ENCODE peak calls at places on chromosomes 2 and 18, in seven cellular contexts. One of them, this sample, is unnamed.

GRCh38 chr2:134293719-134294537 is 40.1 kb downstream of the MGAT5 start:
- DNase-seq in breast epithelium: no peak
- DNase-seq in HepG2: no peak
- DNase-seq in A549: no peak
- DNase-seq in IMR-90: no peak
- DNase-seq in suprapubic skin: no peak
- DNase-seq in right lobe of liver: no peak
- DNase-seq in this sample: no peak

GRCh38 chr2:226215902-226216503 is 583.6 kb downstream of the IRS1 start:
- DNase-seq in IMR-90: peak; percentile 54
- DNase-seq in breast epithelium: peak; percentile 59
- DNase-seq in suprapubic skin: peak; percentile 78
- DNase-seq in right lobe of liver: peak; percentile 70
- DNase-seq in HepG2: peak; percentile 63
- DNase-seq in A549: peak; percentile 66
- DNase-seq in this sample: no peak

GRCh38 chr2:171598713-171599319 is 76.5 kb downstream of the CYBRD1 start:
- DNase-seq in IMR-90: peak; percentile 77
- DNase-seq in suprapubic skin: no peak
- DNase-seq in breast epithelium: no peak
- DNase-seq in HepG2: peak; percentile 72
- DNase-seq in right lobe of liver: peak; percentile 46
- DNase-seq in A549: peak; percentile 74
- DNase-seq in this sample: no peak

GRCh38 chr18:36274296-36274695 is 23.2 kb upstream of the FHOD3 start:
- DNase-seq in IMR-90: no peak
- DNase-seq in A549: no peak
- DNase-seq in breast epithelium: no peak
- DNase-seq in HepG2: no peak
- DNase-seq in suprapubic skin: no peak
- DNase-seq in right lobe of liver: no peak
- DNase-seq in this sample: no peak

GRCh38 chr2:136117391-136117841 is 533 bp downstream of the CXCR4 start:
- DNase-seq in suprapubic skin: no peak
- DNase-seq in IMR-90: peak; percentile 26
- DNase-seq in HepG2: no peak
- DNase-seq in breast epithelium: no peak
- DNase-seq in right lobe of liver: peak; percentile 54
- DNase-seq in A549: peak; percentile 52
- DNase-seq in this sample: peak; percentile 92

GRCh38 chr18:23422751-23423418 is 30.2 kb upstream of the RIOK3 start:
- DNase-seq in suprapubic skin: no peak
- DNase-seq in HepG2: peak; percentile 66
- DNase-seq in breast epithelium: no peak
- DNase-seq in IMR-90: peak; percentile 16
- DNase-seq in A549: peak; percentile 56
- DNase-seq in right lobe of liver: peak; percentile 54
- DNase-seq in this sample: peak; percentile 83

GRCh38 chr2:223856584-223856983 is 19.2 kb upstream of the AP1S3 start:
- DNase-seq in HepG2: no peak
- DNase-seq in A549: no peak
- DNase-seq in IMR-90: no peak
- DNase-seq in right lobe of liver: no peak
- DNase-seq in suprapubic skin: no peak
- DNase-seq in breast epithelium: no peak
- DNase-seq in this sample: no peak

GRCh38 chr2:202109737-202110184 is 36.7 kb downstream of the KIAA2012 start:
- DNase-seq in IMR-90: peak; percentile 61
- DNase-seq in breast epithelium: no peak
- DNase-seq in A549: no peak
- DNase-seq in HepG2: no peak
- DNase-seq in right lobe of liver: peak; percentile 87
- DNase-seq in suprapubic skin: no peak
- DNase-seq in this sample: no peak

GRCh38 chr2:124327293-124327692 is 302.2 kb downstream of the CNTNAP5 start:
- DNase-seq in A549: no peak
- DNase-seq in IMR-90: no peak
- DNase-seq in breast epithelium: no peak
- DNase-seq in suprapubic skin: no peak
- DNase-seq in right lobe of liver: no peak
- DNase-seq in HepG2: no peak
- DNase-seq in this sample: no peak

GRCh38 chr2:15959331-15960153 is 19.2 kb downstream of the MYCN start:
- DNase-seq in HepG2: no peak
- DNase-seq in A549: no peak
- DNase-seq in breast epithelium: no peak
- DNase-seq in IMR-90: no peak
- DNase-seq in suprapubic skin: no peak
- DNase-seq in right lobe of liver: no peak
- DNase-seq in this sample: no peak

GRCh38 chr2:119476301-119477117 is 44.9 kb downstream of the TMEM37 start:
- DNase-seq in breast epithelium: no peak
- DNase-seq in suprapubic skin: peak; percentile 81
- DNase-seq in A549: peak; percentile 74
- DNase-seq in IMR-90: peak; percentile 36
- DNase-seq in HepG2: peak; percentile 79
- DNase-seq in right lobe of liver: peak; percentile 67
- DNase-seq in this sample: peak; percentile 87

GRCh38 chr18:421236-422155 is 79.0 kb downstream of the COLEC12 start:
- DNase-seq in breast epithelium: no peak
- DNase-seq in right lobe of liver: no peak
- DNase-seq in IMR-90: peak; percentile 64
- DNase-seq in HepG2: peak; percentile 14
- DNase-seq in suprapubic skin: no peak
- DNase-seq in A549: no peak
- DNase-seq in this sample: no peak

GRCh38 chr18:79404567-79404910 is 8.8 kb downstream of the NFATC1 start:
- DNase-seq in right lobe of liver: no peak
- DNase-seq in suprapubic skin: no peak
- DNase-seq in A549: no peak
- DNase-seq in breast epithelium: no peak
- DNase-seq in HepG2: no peak
- DNase-seq in IMR-90: no peak
- DNase-seq in this sample: peak; percentile 82

GRCh38 chr2:203040966-203041521 is 26.4 kb downstream of the NBEAL1 start:
- DNase-seq in breast epithelium: no peak
- DNase-seq in suprapubic skin: no peak
- DNase-seq in HepG2: peak; percentile 69
- DNase-seq in right lobe of liver: no peak
- DNase-seq in A549: no peak
- DNase-seq in IMR-90: no peak
- DNase-seq in this sample: no peak

GRCh38 chr18:36402765-36403396 is 105.4 kb downstream of the FHOD3 start:
- DNase-seq in breast epithelium: no peak
- DNase-seq in right lobe of liver: no peak
- DNase-seq in HepG2: no peak
- DNase-seq in suprapubic skin: no peak
- DNase-seq in IMR-90: peak; percentile 35
- DNase-seq in A549: no peak
- DNase-seq in this sample: no peak

GRCh38 chr2:44120428-44120827 is 48.2 kb upstream of the PPM1B start:
- DNase-seq in HepG2: no peak
- DNase-seq in suprapubic skin: no peak
- DNase-seq in right lobe of liver: no peak
- DNase-seq in breast epithelium: no peak
- DNase-seq in IMR-90: peak; percentile 93
- DNase-seq in A549: no peak
- DNase-seq in this sample: no peak

GRCh38 chr2:210480079-210480478 is 3.5 kb upstream of the LANCL1 start:
- DNase-seq in breast epithelium: no peak
- DNase-seq in A549: peak; percentile 10
- DNase-seq in HepG2: no peak
- DNase-seq in IMR-90: no peak
- DNase-seq in suprapubic skin: no peak
- DNase-seq in right lobe of liver: no peak
- DNase-seq in this sample: no peak

GRCh38 chr2:147792966-147793617 is 51.7 kb upstream of the ACVR2A start:
- DNase-seq in suprapubic skin: no peak
- DNase-seq in breast epithelium: no peak
- DNase-seq in HepG2: no peak
- DNase-seq in A549: no peak
- DNase-seq in IMR-90: peak; percentile 66
- DNase-seq in right lobe of liver: no peak
- DNase-seq in this sample: no peak

GRCh38 chr2:224776795-224777562 is 60.8 kb upstream of the CCDC195 start:
- DNase-seq in suprapubic skin: no peak
- DNase-seq in right lobe of liver: no peak
- DNase-seq in HepG2: no peak
- DNase-seq in A549: no peak
- DNase-seq in breast epithelium: no peak
- DNase-seq in IMR-90: no peak
- DNase-seq in this sample: no peak

GRCh38 chr2:128198666-128199065 is 107.7 kb downstream of the UGGT1 start:
- DNase-seq in breast epithelium: no peak
- DNase-seq in suprapubic skin: no peak
- DNase-seq in A549: no peak
- DNase-seq in right lobe of liver: no peak
- DNase-seq in HepG2: no peak
- DNase-seq in IMR-90: no peak
- DNase-seq in this sample: no peak

GRCh38 chr18:62420151-62420512 is 95.0 kb downstream of the TNFRSF11A start:
- DNase-seq in HepG2: peak; percentile 85
- DNase-seq in IMR-90: peak; percentile 34
- DNase-seq in right lobe of liver: peak; percentile 55
- DNase-seq in breast epithelium: no peak
- DNase-seq in suprapubic skin: no peak
- DNase-seq in A549: peak; percentile 48
- DNase-seq in this sample: no peak

GRCh38 chr2:145484443-145485086 is 964.6 kb upstream of the ZEB2 start:
- DNase-seq in breast epithelium: no peak
- DNase-seq in IMR-90: peak; percentile 66
- DNase-seq in suprapubic skin: no peak
- DNase-seq in HepG2: no peak
- DNase-seq in A549: peak; percentile 68
- DNase-seq in right lobe of liver: no peak
- DNase-seq in this sample: no peak

GRCh38 chr2:922230-922629 is 28.4 kb upstream of the SNTG2 start:
- DNase-seq in A549: no peak
- DNase-seq in breast epithelium: no peak
- DNase-seq in IMR-90: no peak
- DNase-seq in suprapubic skin: peak; percentile 68
- DNase-seq in right lobe of liver: no peak
- DNase-seq in HepG2: no peak
- DNase-seq in this sample: no peak

GRCh38 chr2:65057391-65058052 is 1.3 kb downstream of the CEP68 start:
- DNase-seq in IMR-90: peak; percentile 39
- DNase-seq in HepG2: peak; percentile 27
- DNase-seq in breast epithelium: no peak
- DNase-seq in suprapubic skin: no peak
- DNase-seq in A549: no peak
- DNase-seq in right lobe of liver: no peak
- DNase-seq in this sample: no peak

GRCh38 chr18:48590678-48591077 is 51.8 kb downstream of the CTIF start:
- DNase-seq in HepG2: no peak
- DNase-seq in IMR-90: peak; percentile 94
- DNase-seq in breast epithelium: no peak
- DNase-seq in A549: peak; percentile 43
- DNase-seq in suprapubic skin: no peak
- DNase-seq in right lobe of liver: no peak
- DNase-seq in this sample: no peak

DNA sequence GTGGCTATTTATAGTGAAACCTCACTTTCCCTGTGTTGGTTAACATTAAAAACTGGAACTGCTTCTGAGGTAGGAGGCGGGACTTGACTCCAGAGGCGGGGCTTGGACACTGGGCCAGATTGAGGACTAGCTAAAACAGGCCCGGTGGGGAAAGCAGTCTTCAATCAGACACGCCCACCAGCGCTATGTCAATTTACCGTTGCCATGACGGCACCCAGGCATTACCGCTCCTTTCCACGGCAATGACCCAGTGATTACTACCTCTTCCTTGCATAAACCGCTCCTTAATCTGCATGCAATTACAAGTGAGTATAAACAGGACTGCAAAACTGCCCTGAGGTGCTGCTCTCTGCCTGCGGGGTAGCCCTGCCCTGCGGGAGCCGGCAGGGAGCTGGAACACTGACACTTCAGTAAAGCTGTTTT is 35.3 kb downstream of the LRRFIP1 start:
- DNase-seq in A549: no peak
- DNase-seq in HepG2: peak; percentile 71
- DNase-seq in right lobe of liver: peak; percentile 96
- DNase-seq in IMR-90: peak; percentile 90
- DNase-seq in breast epithelium: peak; percentile 94
- DNase-seq in suprapubic skin: peak; percentile 95
- DNase-seq in this sample: peak; percentile 85
- TF ChIP-seq CTCF in A549: no peak
- TF ChIP-seq CTCF in HepG2: no peak
- TF ChIP-seq CTCF in right lobe of liver: no peak
- TF ChIP-seq CTCF in IMR-90: no peak
- TF ChIP-seq CTCF in breast epithelium: no peak
- TF ChIP-seq CTCF in suprapubic skin: no peak
- TF ChIP-seq CTCF in this sample: no peak

GRCh38 chr2:160859086-160859485 is 301.1 kb upstream of the TANK start:
- DNase-seq in A549: peak; percentile 9
- DNase-seq in breast epithelium: no peak
- DNase-seq in IMR-90: no peak
- DNase-seq in right lobe of liver: no peak
- DNase-seq in suprapubic skin: no peak
- DNase-seq in HepG2: no peak
- DNase-seq in this sample: no peak
- TF ChIP-seq POLR2A in A549: no peak
- TF ChIP-seq POLR2A in breast epithelium: no peak
- TF ChIP-seq POLR2A in IMR-90: no peak
- TF ChIP-seq POLR2A in right lobe of liver: no peak
- TF ChIP-seq POLR2A in suprapubic skin: no peak
- TF ChIP-seq POLR2A in HepG2: no peak
- TF ChIP-seq POLR2A in this sample: no peak

DNA sequence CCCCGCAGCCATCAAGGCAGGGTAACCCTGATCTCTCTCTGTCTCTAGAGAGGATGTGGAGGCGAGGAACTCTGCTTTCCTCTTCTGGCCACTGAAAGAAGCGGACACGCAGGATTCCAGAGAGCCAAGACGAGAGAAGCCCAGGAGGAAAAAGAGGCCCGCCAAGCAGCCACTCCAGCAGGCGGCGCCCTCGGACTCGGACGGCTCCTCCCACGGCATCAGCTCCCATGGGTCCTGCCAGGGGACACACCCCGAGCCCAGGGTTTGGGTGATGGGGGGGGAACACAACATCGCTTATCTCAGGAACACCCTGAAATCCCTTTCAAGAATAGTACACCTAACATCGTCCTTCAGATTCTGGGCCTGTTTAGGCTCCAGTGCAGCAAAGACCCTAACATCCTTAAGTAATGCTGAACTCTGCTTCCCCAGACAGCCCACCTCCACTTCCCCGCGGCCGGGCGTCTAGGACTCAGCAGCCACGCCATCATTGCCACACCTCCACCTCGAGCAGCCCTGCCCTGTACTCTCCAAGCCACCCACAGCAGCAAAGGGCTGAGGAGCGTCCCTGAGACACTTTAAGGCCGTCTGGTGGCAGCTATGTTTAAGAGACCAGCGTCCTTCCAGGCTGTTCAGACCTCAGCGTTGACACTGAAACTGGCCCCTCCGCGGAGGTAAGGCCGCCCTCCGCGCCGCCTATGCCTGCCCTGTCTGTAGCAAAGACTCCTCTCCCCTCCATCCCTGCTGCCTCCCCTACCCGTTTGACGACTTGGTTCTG is 34.3 kb upstream of the CNGA3 start:
- DNase-seq in IMR-90: no peak
- DNase-seq in suprapubic skin: no peak
- DNase-seq in right lobe of liver: no peak
- DNase-seq in HepG2: no peak
- DNase-seq in breast epithelium: no peak
- DNase-seq in A549: no peak
- DNase-seq in this sample: no peak
- TF ChIP-seq CTCF in IMR-90: no peak
- TF ChIP-seq CTCF in suprapubic skin: no peak
- TF ChIP-seq CTCF in right lobe of liver: no peak
- TF ChIP-seq CTCF in HepG2: peak; percentile 10
- TF ChIP-seq CTCF in breast epithelium: no peak
- TF ChIP-seq CTCF in A549: no peak
- TF ChIP-seq CTCF in this sample: no peak

GRCh38 chr2:130336877-130337734 is 5.6 kb upstream of the IMP4 start:
- DNase-seq in suprapubic skin: no peak
- DNase-seq in HepG2: peak; percentile 86
- DNase-seq in IMR-90: peak; percentile 77
- DNase-seq in breast epithelium: peak; percentile 93
- DNase-seq in A549: peak; percentile 90
- DNase-seq in right lobe of liver: peak; percentile 63
- DNase-seq in this sample: peak; percentile 85
- TF ChIP-seq POLR2A in suprapubic skin: no peak
- TF ChIP-seq POLR2A in HepG2: peak; percentile 93
- TF ChIP-seq POLR2A in IMR-90: peak; percentile 97
- TF ChIP-seq POLR2A in breast epithelium: no peak
- TF ChIP-seq POLR2A in A549: peak; percentile 86
- TF ChIP-seq POLR2A in right lobe of liver: no peak
- TF ChIP-seq POLR2A in this sample: no peak

This sample was measured in spleen.